ENCODE peak calls at places on chromosome 18, in six cellular contexts. O is HFFc6; D is T1000; R is NCI-H1092 treated with DMSO at 0.1 percent for 48 hours; N is stimulated activated CD4-positive, alpha-beta T cell treated with anti-CD3 and anti-CD28 coated beads, Interleukin-15, amount 100 ng/mL, for 48 hours; T is activated CD8-positive, alpha-beta memory T cell treated with anti-CD3 and anti-CD28 coated beads for 48 hours. Y is an unnamed sample.

GRCh38 chr18:27411911-27412310 is 226.8 kb upstream of the CHST9 start:
- DNase-seq in D (no peak), N (no peak), T (no peak), R (no peak), O (no peak), Y (no peak)

GRCh38 chr18:24766376-24766775 is 305.9 kb downstream of the HRH4 start:
- DNase-seq in N (no peak), O (peak; percentile 10), T (no peak), D (no peak), R (no peak), Y (no peak)

GRCh38 chr18:79186649-79187048 is 117.5 kb downstream of the ATP9B start:
- DNase-seq in N (no peak), D (no peak), T (no peak), R (no peak), O (no peak), Y (no peak)

GRCh38 chr18:74516271-74517235 is 17.7 kb upstream of the CNDP1 start:
- DNase-seq in R (no peak), O (no peak), D (no peak), N (no peak), T (no peak), Y (no peak)

GRCh38 chr18:37987901-37988300 is 422.3 kb upstream of the CELF4 start:
- DNase-seq in O (no peak), T (no peak), D (no peak), N (no peak), R (peak; percentile 100), Y (no peak)

GRCh38 chr18:75777630-75778029 is 350.1 kb upstream of the SMIM21 start:
- DNase-seq in D (no peak), O (no peak), N (no peak), R (no peak), T (no peak), Y (no peak)

GRCh38 chr18:47747260-47747795 is 183.1 kb downstream of the SMAD2 start:
- DNase-seq in N (no peak), O (no peak), R (no peak), T (no peak), D (no peak), Y (no peak)

GRCh38 chr18:46622999-46623398 is 34.0 kb downstream of the LOXHD1 start:
- DNase-seq in T (no peak), O (peak; percentile 30), R (peak; percentile 24), D (no peak), N (no peak), Y (no peak)

GRCh38 chr18:58484989-58485962 is 143.6 kb downstream of the ALPK2 start:
- DNase-seq in T (no peak), D (no peak), O (no peak), N (no peak), R (no peak), Y (peak; percentile 19)

GRCh38 chr18:68667121-68667520 is 47.8 kb downstream of the TMX3 start:
- DNase-seq in D (no peak), O (peak; percentile 17), R (no peak), N (no peak), T (no peak), Y (no peak)

GRCh38 chr18:23306842-23307241 is 146.2 kb upstream of the RIOK3 start:
- DNase-seq in T (no peak), D (no peak), N (no peak), O (no peak), R (no peak), Y (no peak)

GRCh38 chr18:69935319-69936190 is 12.1 kb downstream of the CD226 start:
- DNase-seq in O (no peak), D (no peak), N (peak; percentile 84), T (peak; percentile 69), R (no peak), Y (no peak)